ENCODE peak calls at places on chromosomes 6 and 20, in nine cellular contexts. S, Q, X, G, I, H, E, P and R are unnamed samples.

GRCh38 chr6:169864148-169865030 is 113.0 kb downstream of the ERMARD start:
- DNase-seq in E (peak; percentile 65), P (peak; percentile 58), S (peak; percentile 46), H (no peak), X (no peak), G (peak; percentile 14), I (no peak), Q (no peak), R (peak; percentile 73)

GRCh38 chr6:29465279-29465678 is 8.3 kb downstream of the OR2H1 start:
- DNase-seq in E (no peak), S (no peak), X (no peak), H (no peak), I (no peak), G (no peak), Q (no peak), P (no peak), R (no peak)

GRCh38 chr6:145036848-145037567 is 698.3 kb downstream of the EPM2A start:
- DNase-seq in P (no peak), S (no peak), G (no peak), Q (no peak), X (peak; percentile 38), H (no peak), I (no peak), E (no peak), R (no peak)

GRCh38 chr6:43916924-43917877 is 147.2 kb downstream of the VEGFA start:
- DNase-seq in G (no peak), I (peak; percentile 18), S (peak; percentile 76), H (peak; percentile 70), X (peak; percentile 77), Q (peak; percentile 66), P (no peak), E (no peak), R (no peak)

GRCh38 chr20:62358728-62359490 is 8.2 kb downstream of the LAMA5 start:
- DNase-seq in E (no peak), X (no peak), Q (no peak), H (no peak), G (no peak), P (no peak), S (no peak), I (no peak), R (no peak)

GRCh38 chr20:6533828-6534388 is 233.6 kb upstream of the BMP2 start:
- DNase-seq in S (no peak), Q (no peak), G (no peak), P (no peak), X (peak; percentile 92), H (peak; percentile 42), I (peak; percentile 83), E (no peak), R (no peak)

GRCh38 chr6:31952140-31952805 is 6.4 kb downstream of the CFB start:
- DNase-seq in S (peak; percentile 79), H (peak; percentile 89), G (no peak), Q (peak; percentile 53), P (peak; percentile 73), I (peak; percentile 87), X (peak; percentile 78), E (no peak), R (no peak)

GRCh38 chr6:127486934-127487333 is 27.7 kb upstream of the KIAA0408 start:
- DNase-seq in G (no peak), Q (no peak), E (no peak), S (no peak), I (no peak), H (no peak), X (no peak), P (no peak), R (no peak)

GRCh38 chr20:18615020-18615652 is 27.3 kb downstream of the DTD1 start:
- DNase-seq in E (no peak), P (no peak), G (no peak), I (no peak), Q (no peak), X (no peak), H (no peak), S (no peak), R (no peak)

GRCh38 chr20:13212750-13213149 is 8.3 kb upstream of the ISM1 start:
- DNase-seq in P (no peak), Q (no peak), X (no peak), H (no peak), S (no peak), I (peak; percentile 48), E (no peak), G (no peak), R (peak; percentile 80)

GRCh38 chr6:18179770-18180393 is 24.7 kb downstream of the KDM1B start:
- DNase-seq in G (no peak), Q (peak; percentile 51), P (no peak), S (peak; percentile 53), E (no peak), H (peak; percentile 57), X (no peak), I (no peak), R (no peak)
- H3K4me3 ChIP-seq in G (no peak overlapping the region), Q (no peak overlapping the region), P (no peak overlapping the region), S (no peak overlapping the region), E (no peak overlapping the region), H (no peak overlapping the region), X (no peak overlapping the region), I (no peak overlapping the region), R (no peak overlapping the region)

GRCh38 chr20:10219452-10219791 is 792 bp downstream of the SNAP25 start:
- DNase-seq in S (peak; percentile 79), E (peak; percentile 86), I (peak; percentile 85), X (peak; percentile 71), P (peak; percentile 76), G (peak; percentile 61), H (peak; percentile 93), Q (peak; percentile 73), R (peak; percentile 39)
- H3K4me3 ChIP-seq in S (no peak overlapping the region), E (no peak overlapping the region), I (peak overlapping the region; percentile 78), X (peak overlapping the region; percentile 65), P (peak overlapping the region; percentile 61), G (no peak overlapping the region), H (peak overlapping the region; percentile 30), Q (peak overlapping the region; percentile 25), R (peak overlapping the region; percentile 54)

DNA sequence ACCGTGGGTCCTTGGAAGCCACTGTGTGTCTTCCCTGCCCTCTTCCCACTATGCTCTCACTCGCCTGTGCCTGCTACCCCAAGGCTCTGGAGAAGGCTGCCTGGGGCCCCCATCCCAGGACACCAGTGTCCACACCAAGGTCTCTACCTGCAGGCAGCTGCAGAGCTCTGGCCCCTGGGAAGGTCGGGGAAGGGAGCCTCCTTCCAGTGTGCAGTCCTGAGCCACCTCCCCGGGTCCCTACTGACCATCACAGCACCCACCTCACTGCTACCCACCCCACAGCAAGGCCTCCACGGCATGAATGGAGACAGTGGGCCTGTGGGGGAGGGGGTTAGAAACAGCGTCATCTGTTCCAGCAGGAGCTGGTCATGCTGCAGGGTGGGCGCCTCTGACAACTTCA is 35.6 kb downstream of the RBM38 start:
- DNase-seq in Q (no peak), P (no peak), G (no peak), I (no peak), H (no peak), S (no peak), X (no peak), E (peak; percentile 74), R (no peak)
- H3K4me3 ChIP-seq in Q (no peak overlapping the region), P (no peak overlapping the region), G (no peak overlapping the region), I (no peak overlapping the region), H (no peak overlapping the region), S (no peak overlapping the region), X (no peak overlapping the region), E (no peak overlapping the region), R (no peak overlapping the region)

GRCh38 chr6:90492369-90492768 is 94.5 kb downstream of the MAP3K7 start:
- DNase-seq in I (no peak), G (no peak), Q (no peak), X (no peak), H (no peak), S (no peak), E (no peak), P (no peak), R (no peak)

GRCh38 chr6:90495216-90495817 is 91.6 kb downstream of the MAP3K7 start:
- DNase-seq in S (no peak), Q (no peak), P (no peak), G (no peak), E (no peak), H (no peak), I (no peak), X (no peak), R (no peak)

GRCh38 chr6:90492798-90493197 is 94.1 kb downstream of the MAP3K7 start:
- DNase-seq in G (no peak), P (no peak), X (no peak), S (no peak), I (no peak), E (no peak), H (no peak), Q (no peak), R (no peak)

GRCh38 chr6:90493332-90493731 is 93.5 kb downstream of the MAP3K7 start:
- DNase-seq in P (no peak), I (no peak), G (no peak), Q (no peak), E (no peak), S (no peak), X (peak; percentile 53), H (no peak), R (no peak)

DNA sequence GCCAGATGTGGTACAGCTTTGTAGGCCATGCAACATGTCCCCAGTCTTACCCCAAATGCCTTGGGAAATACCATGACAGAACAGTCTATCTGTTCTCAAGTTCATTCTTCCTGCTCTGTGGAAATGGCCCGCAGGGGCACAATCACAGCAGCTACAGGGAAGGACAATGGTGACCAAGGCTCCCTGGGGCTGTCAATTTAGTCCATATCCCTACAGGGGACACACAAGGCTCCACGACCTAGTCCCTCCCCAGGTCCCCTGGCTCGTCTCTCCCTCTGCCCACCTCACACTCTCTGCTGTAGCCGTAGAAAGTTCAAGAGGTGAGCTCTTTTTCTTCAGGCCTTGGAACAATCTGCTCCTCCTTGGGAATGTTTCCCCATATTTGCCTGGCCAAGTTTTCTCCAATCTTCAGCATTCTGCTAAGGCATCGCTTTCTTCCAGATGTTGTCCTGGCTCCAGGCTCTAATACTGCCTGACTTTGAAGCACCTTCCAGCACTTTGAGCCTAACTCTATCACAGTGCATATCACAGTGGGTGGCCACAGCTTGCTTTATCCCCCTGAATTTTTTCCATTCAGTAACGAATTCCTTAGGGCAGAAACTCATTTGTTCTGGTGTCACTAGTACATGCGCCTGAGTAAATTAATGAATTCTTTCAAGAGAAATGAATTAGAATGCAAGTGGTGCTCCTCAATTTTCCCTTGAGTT is 92.7 kb downstream of the MAP3K7 start:
- DNase-seq in P (no peak), H (no peak), S (no peak), Q (no peak), I (no peak), X (peak; percentile 22), G (no peak), E (no peak), R (no peak)
- H3K4me3 ChIP-seq in P (no peak overlapping the region), H (no peak overlapping the region), S (no peak overlapping the region), Q (no peak overlapping the region), I (no peak overlapping the region), X (no peak overlapping the region), G (no peak overlapping the region), E (no peak overlapping the region), R (no peak overlapping the region)

GRCh38 chr20:57711311-57711712 is 1.5 kb upstream of the PMEPA1 start:
- DNase-seq in P (no peak), I (no peak), G (no peak), S (no peak), Q (no peak), H (no peak), X (no peak), E (no peak), R (no peak)
- H3K4me3 ChIP-seq in P (peak overlapping the region; percentile 91), I (peak overlapping the region; percentile 83), G (peak overlapping the region; percentile 98), S (no peak overlapping the region), Q (peak overlapping the region; percentile 60), H (peak overlapping the region; percentile 75), X (no peak overlapping the region), E (no peak overlapping the region), R (peak overlapping the region; percentile 84)